ENCODE peak calls at places on chromosomes 2 and 18, in six cellular contexts. X is tibial artery; A is heart left ventricle; P is H9; J is spleen; M is naive thymus-derived CD4-positive, alpha-beta T cell. D is an unnamed sample. For H3K4me1, the result is how much of the 10 kb centered on the place peaks cover.

GRCh38 chr2:78780864-78781583 is 244.5 kb upstream of the REG3G start:
- DNase-seq in X (no peak), A (no peak), P (no peak), J (no peak), M (no peak), D (no peak)

GRCh38 chr2:224881846-224882245 is 160.4 kb downstream of the DOCK10 start:
- DNase-seq in X (no peak), A (no peak), P (no peak), J (no peak), M (no peak), D (no peak)

GRCh38 chr2:163155279-163155883 is 316.8 kb upstream of the KCNH7 start:
- DNase-seq in X (no peak), A (no peak), P (no peak), J (no peak), M (no peak), D (no peak)

GRCh38 chr18:77022116-77022515 is 110.5 kb downstream of the MBP start:
- DNase-seq in X (no peak), A (no peak), P (no peak), J (no peak), M (no peak), D (no peak)

GRCh38 chr2:127015106-127015910 is 91.6 kb downstream of the BIN1 start:
- DNase-seq in X (no peak), A (no peak), P (no peak), J (no peak), M (no peak), D (no peak)

GRCh38 chr2:223797073-223797472 is 40.3 kb downstream of the AP1S3 start:
- DNase-seq in X (no peak), A (no peak), P (no peak), J (no peak), M (no peak), D (no peak)

GRCh38 chr2:157692768-157693167 is 64.1 kb upstream of the ACVR1C start:
- DNase-seq in X (no peak), A (no peak), P (no peak), J (no peak), M (no peak), D (no peak)

GRCh38 chr18:47868744-47869143 is 61.7 kb downstream of the SMAD2 start:
- DNase-seq in X (no peak), A (no peak), P (no peak), J (no peak), M (no peak), D (no peak)

GRCh38 chr2:72747344-72747743 is 78.5 kb downstream of the EXOC6B start:
- DNase-seq in X (no peak), A (no peak), P (no peak), J (no peak), M (no peak), D (no peak)

GRCh38 chr18:57122906-57123510 is 23.9 kb upstream of the BOD1L2 start:
- DNase-seq in X (no peak), A (no peak), P (peak), J (no peak), M (no peak), D (no peak)

DNA sequence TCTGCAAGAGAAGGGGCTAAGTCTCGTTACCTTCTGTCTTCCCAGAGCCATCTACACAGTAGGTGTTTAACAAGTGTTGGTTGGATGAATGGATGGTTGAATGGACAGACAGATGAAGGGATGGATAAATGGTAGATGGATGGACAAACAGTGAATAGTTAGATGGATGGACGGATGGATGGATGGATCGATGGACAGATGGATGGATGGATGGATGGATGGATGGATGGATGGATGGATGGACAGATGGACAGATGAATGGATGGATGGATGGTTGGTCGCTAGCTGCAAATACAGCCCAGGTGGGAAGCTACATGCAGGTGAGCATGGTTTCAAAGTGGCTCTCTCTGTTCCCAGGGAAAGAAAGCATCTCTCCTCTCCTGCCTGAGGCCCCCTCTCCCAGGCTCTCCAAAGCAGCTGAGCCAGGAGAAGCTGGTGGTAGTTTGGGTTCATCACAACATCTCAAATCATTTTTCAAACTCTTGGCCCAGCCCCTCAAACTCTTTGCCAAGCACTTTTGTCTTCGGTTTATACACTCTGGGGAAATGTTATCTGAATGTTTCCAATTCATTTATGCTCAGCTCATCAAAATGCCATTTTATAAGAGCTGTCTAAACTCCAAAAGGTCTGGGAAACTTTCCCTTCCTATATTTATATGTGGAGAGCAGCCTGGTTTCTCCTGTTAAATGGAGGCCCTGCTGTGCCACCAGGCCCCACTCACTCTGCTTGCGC is 192.7 kb downstream of the ANAPC1 start:
- DNase-seq in X (no peak), A (no peak), P (no peak), J (no peak), M (no peak), D (no peak)
- H3K4me1 ChIP-seq in X (under half), A (under half), P (under half), J (under half), M (under half), D (under half)

DNA sequence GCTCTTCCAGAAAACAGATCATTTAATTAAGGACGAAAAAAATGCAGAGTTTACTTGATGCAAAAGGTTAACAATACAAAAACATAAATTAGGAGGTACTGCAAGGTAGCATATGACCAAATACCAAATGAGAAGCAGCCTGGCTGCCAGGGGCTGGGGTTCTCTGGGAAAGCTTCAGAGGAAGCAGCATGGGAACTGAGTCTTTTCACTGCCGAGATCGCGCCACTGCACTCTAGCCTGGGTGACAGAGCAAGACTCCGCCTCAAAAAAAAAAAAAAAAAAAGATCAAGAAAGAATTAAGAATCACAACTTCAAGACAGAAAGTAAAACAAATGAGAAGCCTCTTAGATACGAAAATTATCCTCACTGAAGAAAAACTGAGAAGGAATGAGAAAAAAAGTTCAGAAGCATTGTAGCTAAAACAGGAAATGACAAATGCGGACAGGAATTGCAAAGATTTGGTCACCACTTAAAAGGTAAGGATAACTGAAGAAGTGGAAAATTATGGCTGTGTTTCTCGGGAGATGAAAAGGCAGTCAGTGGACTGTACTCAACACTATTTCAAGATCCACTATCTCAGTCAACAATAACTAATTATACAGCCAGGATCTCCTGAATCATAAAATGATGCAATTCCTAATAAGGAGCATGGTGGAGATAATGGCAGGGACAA is 4.3 kb downstream of the SEPTIN10 start:
- DNase-seq in X (no peak), A (no peak), P (no peak), J (no peak), M (peak), D (no peak)
- H3K4me1 ChIP-seq in X (under half), A (under half), P (under half), J (under half), M (under half), D (under half)

GRCh38 chr18:63317982-63318881 is 1.3 kb downstream of the BCL2 start:
- DNase-seq in X (peak), A (peak), P (peak), J (peak), M (peak), D (peak)

GRCh38 chr18:63316612-63317555 is 2.7 kb downstream of the BCL2 start:
- DNase-seq in X (no peak), A (no peak), P (no peak), J (no peak), M (no peak), D (no peak)

GRCh38 chr18:63318882-63319382 is 637 bp downstream of the BCL2 start:
- DNase-seq in X (no peak), A (no peak), P (no peak), J (no peak), M (no peak), D (no peak)

GRCh38 chr18:63315879-63316278 is 3.7 kb downstream of the BCL2 start:
- DNase-seq in X (no peak), A (no peak), P (no peak), J (no peak), M (no peak), D (no peak)

GRCh38 chr18:63317556-63317946 is 2.0 kb downstream of the BCL2 start:
- DNase-seq in X (no peak), A (no peak), P (no peak), J (no peak), M (no peak), D (no peak)
- H3K4me1 ChIP-seq in X (under half), A (half or more), P (under half), J (half or more), M (under half), D (under half)

DNA sequence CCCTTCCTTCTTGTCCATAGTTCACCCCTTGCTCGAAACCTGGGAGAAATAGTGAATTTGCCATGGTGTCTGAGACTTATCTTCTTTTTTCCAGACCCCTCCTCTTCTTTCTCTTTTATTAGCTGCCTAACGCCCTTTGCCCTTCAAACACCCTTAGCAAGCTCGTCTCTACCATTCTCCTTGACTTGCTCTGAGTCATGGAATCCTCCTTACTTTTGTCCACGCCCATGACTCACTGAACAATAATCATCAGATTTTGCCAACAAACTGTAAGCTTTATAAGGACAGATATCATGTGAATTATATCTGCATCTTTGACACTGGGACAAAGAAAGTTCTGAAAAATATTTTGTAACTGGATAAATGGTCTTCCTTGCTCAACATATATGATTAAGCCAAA is 67.1 kb upstream of the CNTNAP5 start:
- DNase-seq in X (no peak), A (no peak), P (no peak), J (no peak), M (no peak), D (no peak)
- H3K4me1 ChIP-seq in X (under half), A (under half), P (under half), J (under half), M (under half), D (under half)